ENCODE peak calls at places on chromosomes 7 and 10, in four cellular contexts. X is H9, F is IMR-90, H is neuronal stem cell. K is an unnamed sample.

GRCh38 chr10:48439031-48439430 is 132.6 kb downstream of the MAPK8 start:
- DNase-seq in H (no peak), X (no peak), F (peak), K (no peak)

GRCh38 chr10:70478191-70479160 is at the start of gene PALD1:
- DNase-seq in X (peak), F (no peak), H (peak), K (peak)

GRCh38 chr10:51918451-51918850 is 219.1 kb upstream of the CSTF2T start:
- DNase-seq in X (no peak), F (no peak), H (no peak), K (peak)

GRCh38 chr7:132270517-132270916 is 305.8 kb downstream of the PLXNA4 start:
- DNase-seq in H (peak), X (no peak), F (peak), K (no peak)

GRCh38 chr10:124717911-124718734 is 26.1 kb downstream of the FAM53B start:
- DNase-seq in F (no peak), X (no peak), H (no peak), K (no peak)

GRCh38 chr7:44805950-44806349 is 9.5 kb downstream of the PPIA start:
- DNase-seq in H (no peak), X (no peak), F (no peak), K (no peak)

GRCh38 chr10:75018233-75018632 is 93.2 kb upstream of the SAMD8 start:
- DNase-seq in X (no peak), H (no peak), F (no peak), K (no peak)

GRCh38 chr10:103757531-103758293 is 97.7 kb downstream of the SH3PXD2A start:
- DNase-seq in F (peak), H (no peak), X (peak), K (peak)

GRCh38 chr7:26681819-26682418 is 182.5 kb downstream of the SKAP2 start:
- DNase-seq in F (peak), H (no peak), X (no peak), K (no peak)

GRCh38 chr7:23467281-23467680 is 3.0 kb downstream of the IGF2BP3 start:
- DNase-seq in H (no peak), X (no peak), F (no peak), K (peak)

GRCh38 chr7:23469961-23470250 is 385 bp downstream of the IGF2BP3 start:
- DNase-seq in F (no peak), H (peak), X (no peak), K (peak)

GRCh38 chr7:23469150-23469960 is 936 bp downstream of the IGF2BP3 start:
- DNase-seq in F (no peak), X (no peak), H (no peak), K (peak)

GRCh38 chr7:23468721-23469149 is 1.6 kb downstream of the IGF2BP3 start:
- DNase-seq in F (no peak), H (no peak), X (no peak), K (peak)

DNA sequence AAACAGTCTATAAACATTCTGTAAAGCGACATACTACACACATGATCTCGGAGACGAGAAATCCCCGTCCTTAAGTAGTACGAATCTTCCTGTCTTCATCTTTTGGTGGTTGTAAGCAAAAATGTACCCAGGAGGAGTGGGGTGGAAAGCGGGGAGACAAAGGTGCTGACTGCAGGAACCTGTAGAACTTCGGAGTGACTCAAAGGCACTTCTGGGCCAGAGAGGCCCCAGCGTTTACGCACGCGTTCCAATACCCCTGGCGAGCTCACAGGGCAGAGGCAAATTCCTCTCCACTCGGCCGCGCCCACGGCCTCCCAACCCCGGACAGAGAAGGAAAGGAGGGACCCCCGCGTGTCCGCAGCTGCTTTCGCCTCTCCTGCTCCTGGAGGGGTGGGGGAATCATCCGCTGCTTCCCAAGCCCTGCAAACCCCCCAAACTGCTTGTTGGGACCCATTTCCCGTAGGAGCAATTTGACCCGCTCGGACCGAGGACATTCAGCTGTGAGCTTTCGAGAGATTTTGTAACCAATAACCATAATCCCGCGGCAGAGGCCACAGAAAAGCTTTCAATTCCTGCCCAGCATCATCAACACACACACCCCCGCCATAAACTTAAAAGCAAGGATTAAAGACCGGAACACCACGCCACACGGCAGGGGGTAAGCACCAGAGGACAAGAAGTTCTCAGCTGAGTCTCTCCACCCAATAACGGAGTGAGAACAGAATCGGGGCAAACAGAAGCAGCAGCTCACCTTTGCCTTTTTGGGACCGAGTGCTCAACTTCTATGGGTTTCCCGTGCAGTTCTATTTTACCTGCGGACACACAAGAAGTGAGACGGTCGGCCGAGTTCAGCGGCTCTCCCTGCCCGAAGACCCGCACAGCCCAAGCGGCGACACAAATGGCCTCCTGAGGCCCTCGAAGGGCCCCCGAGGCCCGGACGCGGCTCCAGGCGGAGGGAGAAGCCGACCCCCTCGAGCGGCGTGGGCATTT is 2.3 kb downstream of the IGF2BP3 start:
- DNase-seq in H (peak), F (peak), X (peak), K (peak)
- H2AK5ac ChIP-seq in H (peak), F (peak), X (peak), K (no peak)

DNA sequence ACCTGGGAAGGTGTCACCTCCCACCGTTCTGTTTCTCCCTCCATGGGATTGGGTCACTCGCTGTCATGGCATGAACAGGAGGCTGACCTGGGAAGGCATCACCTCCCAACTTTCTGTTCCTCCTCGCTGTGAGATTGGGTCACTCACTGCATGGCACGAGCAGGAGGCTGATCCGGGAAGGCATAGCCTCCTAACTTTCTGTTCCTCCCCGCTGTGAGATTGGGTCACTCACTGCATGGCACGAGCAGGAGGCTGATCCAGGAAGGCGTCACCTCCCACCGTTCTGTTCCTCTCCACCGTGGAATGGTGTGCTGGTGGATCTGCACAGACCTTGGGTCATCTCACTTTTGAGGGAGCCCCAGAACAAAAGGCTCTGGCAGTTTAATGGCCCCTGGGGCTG is 239.2 kb upstream of the PRKCQ start:
- DNase-seq in X (no peak), F (no peak), H (no peak), K (no peak)
- H2BK5ac ChIP-seq in X (no peak), F (no peak), H (no peak), K (no peak)

GRCh38 chr7:49523870-49524269 is 249.6 kb upstream of the VWC2 start:
- DNase-seq in F (no peak), X (no peak), H (no peak), K (no peak)
- H4K8ac ChIP-seq in F (no peak), X (no peak), H (no peak), K (no peak)

GRCh38 chr7:88226201-88226600 is 6.4 kb upstream of the SRI start:
- DNase-seq in X (no peak), H (no peak), F (no peak), K (no peak)
- H2AK5ac ChIP-seq in X (no peak), H (no peak), F (no peak), K (no peak)

GRCh38 chr7:49564379-49564714 is 209.1 kb upstream of the VWC2 start:
- DNase-seq in F (no peak), H (no peak), X (no peak), K (no peak)
- H2BK5ac ChIP-seq in F (no peak), H (no peak), X (no peak), K (no peak)

GRCh38 chr10:62018141-62018911 is 116.8 kb downstream of the ARID5B start:
- DNase-seq in H (no peak), F (no peak), X (no peak), K (no peak)

GRCh38 chr10:62019013-62019684 is 117.7 kb downstream of the ARID5B start:
- DNase-seq in X (no peak), H (no peak), F (no peak), K (no peak)

GRCh38 chr10:62021116-62021515 is 119.6 kb downstream of the ARID5B start:
- DNase-seq in F (no peak), H (no peak), X (no peak), K (no peak)

GRCh38 chr10:62020362-62020730 is 118.8 kb downstream of the ARID5B start:
- DNase-seq in F (no peak), H (no peak), X (no peak), K (no peak)

DNA sequence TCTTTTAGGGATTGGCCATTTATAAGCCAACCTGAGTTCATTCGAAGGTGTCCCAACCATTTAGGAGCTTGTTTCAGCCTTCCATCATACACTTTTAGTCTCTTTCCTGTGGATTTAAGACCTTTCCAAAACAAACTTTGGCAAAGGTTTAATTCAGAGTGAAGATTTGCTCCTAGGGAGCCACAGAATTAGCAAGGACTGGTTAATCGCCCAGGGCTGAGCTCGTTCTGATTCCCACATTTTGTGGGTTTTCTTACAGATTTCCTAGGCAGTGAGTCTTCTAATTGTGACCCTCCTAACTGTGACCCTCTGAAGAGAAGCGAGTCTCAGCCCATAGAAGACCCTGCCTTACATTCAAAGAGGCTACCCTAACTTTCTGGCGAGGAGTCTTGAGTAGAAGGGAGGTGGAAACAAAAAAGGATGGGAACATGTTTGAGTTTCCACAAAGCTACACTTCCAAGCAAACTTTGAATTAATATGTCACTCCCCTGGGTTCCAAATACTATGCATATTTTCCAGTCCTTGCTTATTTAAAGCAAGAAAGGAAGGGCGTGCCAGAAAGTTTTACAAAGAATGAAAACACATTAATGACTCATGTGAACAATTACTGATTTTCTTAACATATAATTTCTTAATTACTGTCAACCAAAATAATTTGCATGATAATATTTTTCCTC is 118.3 kb downstream of the ARID5B start:
- DNase-seq in H (no peak), X (no peak), F (no peak), K (no peak)
- H4K8ac ChIP-seq in H (no peak), X (no peak), F (peak), K (peak)

GRCh38 chr10:73997806-73998622 is at the start of gene VCL:
- DNase-seq in F (peak), X (peak), H (peak), K (peak)
- H2AK5ac ChIP-seq in F (peak), X (no peak), H (peak), K (peak)

K was measured in mesendoderm.